ENCODE peak calls at places on chromosomes 13 and 19, in four cellular contexts. L is NCI-H524; N is MCF 10A; B is activated CD4-positive, alpha-beta T cell treated with anti-CD3 and anti-CD28 coated beads for 4 hours. A is an unnamed sample.

GRCh38 chr13:59112375-59112774 is 1051.4 kb downstream of the DIAPH3 start:
- DNase-seq in L (no peak), N (peak; percentile 87), B (no peak), A (peak; percentile 7)

GRCh38 chr13:113135281-113135760 is 12.7 kb downstream of the F10 start:
- DNase-seq in L (no peak), N (no peak), B (no peak), A (peak; percentile 77)

GRCh38 chr19:2332341-2333026 is 4.0 kb downstream of the SPPL2B start:
- DNase-seq in L (peak; percentile 60), N (no peak), B (peak; percentile 27), A (no peak)

GRCh38 chr19:55369651-55370304 is 485 bp downstream of the IL11 start:
- DNase-seq in L (peak; percentile 85), N (peak; percentile 56), B (peak; percentile 32), A (peak; percentile 83)

GRCh38 chr13:30581582-30581981 is 36.1 kb upstream of the USPL1 start:
- DNase-seq in L (peak; percentile 50), N (peak; percentile 43), B (no peak), A (no peak)

GRCh38 chr19:2552859-2553258 is 76.9 kb downstream of the GADD45B start:
- DNase-seq in L (no peak), N (no peak), B (peak; percentile 36), A (no peak)

GRCh38 chr13:61094865-61095264 is 320.8 kb downstream of the PCDH20 start:
- DNase-seq in L (no peak), N (no peak), B (no peak), A (no peak)

GRCh38 chr19:15447057-15447456 is 2.7 kb downstream of the WIZ start:
- DNase-seq in L (no peak), N (no peak), B (no peak), A (no peak)

GRCh38 chr13:80716610-80717081 is 375.7 kb upstream of the SPRY2 start:
- DNase-seq in L (no peak), N (peak; percentile 63), B (no peak), A (no peak)

GRCh38 chr13:41634407-41634806 is 177.1 kb downstream of the RGCC start:
- DNase-seq in L (no peak), N (no peak), B (no peak), A (no peak)

GRCh38 chr13:49443327-49443688 is 556 bp downstream of the CAB39L start:
- DNase-seq in L (peak; percentile 50), N (peak; percentile 43), B (no peak), A (no peak)

GRCh38 chr19:19661675-19662251 is 1.7 kb downstream of the ATP13A1 start:
- DNase-seq in L (no peak), N (no peak), B (no peak), A (peak; percentile 77)

GRCh38 chr19:49333426-49334288 is 1.5 kb upstream of the CD37 start:
- DNase-seq in L (no peak), N (peak; percentile 22), B (peak; percentile 69), A (no peak)

A was measured in WERI-Rb-1.